ENCODE peak calls at places on chromosomes 3 and 15, in five cellular contexts. K is ovary; G is Calu3; Q is IMR-90; R is stimulated activated CD4-positive, alpha-beta T cell treated with anti-CD3 and anti-CD28 coated beads, Interleukin-2, amount 100 ng/mL, for 48 hours. I is an unnamed sample.

GRCh38 chr15:80557441-80558234 is 137.5 kb upstream of the ABHD17C start:
- DNase-seq in R (no peak), K (no peak), Q (no peak), G (no peak), I (no peak)

GRCh38 chr3:140296796-140297352 is 361.9 kb downstream of the CLSTN2 start:
- DNase-seq in G (no peak), Q (no peak), K (peak), R (no peak), I (no peak)

GRCh38 chr3:20013396-20013795 is 1.3 kb upstream of the PP2D1 start:
- DNase-seq in G (no peak), R (no peak), Q (no peak), K (no peak), I (no peak)

GRCh38 chr15:43403616-43404015 is 32.7 kb downstream of the TUBGCP4 start:
- DNase-seq in G (no peak), R (no peak), Q (no peak), K (no peak), I (no peak)

GRCh38 chr3:111616417-111617105 is 21.4 kb upstream of the ZBED2 start:
- DNase-seq in Q (peak), K (no peak), R (peak), G (peak), I (peak)

GRCh38 chr3:197007296-197007940 is 22.2 kb downstream of the MELTF start:
- DNase-seq in Q (no peak), R (no peak), G (no peak), K (no peak), I (peak)

GRCh38 chr3:45611619-45612018 is 17.1 kb downstream of the LIMD1 start:
- DNase-seq in Q (no peak), G (peak), K (no peak), R (no peak), I (no peak)

GRCh38 chr15:38549222-38549621 is 15.4 kb downstream of the RASGRP1 start:
- DNase-seq in R (no peak), K (no peak), G (no peak), Q (peak), I (no peak)

GRCh38 chr15:38878946-38879345 is 314.3 kb upstream of the RASGRP1 start:
- DNase-seq in K (no peak), R (no peak), G (no peak), Q (no peak), I (no peak)

GRCh38 chr3:42734263-42734860 is 31.8 kb upstream of the HHATL start:
- DNase-seq in Q (no peak), R (no peak), G (no peak), K (no peak), I (no peak)

GRCh38 chr3:73472429-73472828 is 152.3 kb downstream of the PDZRN3 start:
- DNase-seq in Q (no peak), G (no peak), R (no peak), K (no peak), I (no peak)

GRCh38 chr3:147688868-147689267 is 279.7 kb downstream of the ZIC1 start:
- DNase-seq in G (no peak), K (no peak), Q (no peak), R (no peak), I (no peak)

GRCh38 chr3:14432996-14433572 is 30.7 kb downstream of the SLC6A6 start:
- DNase-seq in K (no peak), R (no peak), Q (no peak), G (no peak), I (no peak)

GRCh38 chr3:195195321-195196209 is 75.4 kb downstream of the XXYLT1 start:
- DNase-seq in R (no peak), K (no peak), G (no peak), Q (no peak), I (no peak)

GRCh38 chr15:41124058-41124457 is 8.0 kb upstream of the INO80 start:
- DNase-seq in R (no peak), Q (no peak), K (no peak), G (no peak), I (no peak)